ENCODE peak calls at places on chromosomes 6 and 20, in four cellular contexts. One of them, this sample, is unnamed.

GRCh38 chr6:141634269-141634668 is 498.5 kb upstream of the GJE1 start:
- DNase-seq in HL-60: no peak
- DNase-seq in GM12878: no peak
- DNase-seq in K562: no peak
- DNase-seq in this sample: no peak

GRCh38 chr20:20554951-20555350 is 157.5 kb downstream of the RALGAPA2 start:
- DNase-seq in HL-60: no peak
- DNase-seq in GM12878: no peak
- DNase-seq in K562: no peak
- DNase-seq in this sample: no peak

GRCh38 chr6:139531148-139531547 is 156.7 kb upstream of the CITED2 start:
- DNase-seq in HL-60: no peak
- DNase-seq in GM12878: no peak
- DNase-seq in K562: peak
- DNase-seq in this sample: no peak

GRCh38 chr6:38906582-38906981 is 142.0 kb upstream of the GLP1R start:
- DNase-seq in HL-60: no peak
- DNase-seq in GM12878: no peak
- DNase-seq in K562: no peak
- DNase-seq in this sample: no peak

GRCh38 chr20:63544958-63545516 is 2.5 kb downstream of the SRMS start:
- DNase-seq in HL-60: no peak
- DNase-seq in GM12878: no peak
- DNase-seq in K562: no peak
- DNase-seq in this sample: no peak

GRCh38 chr6:144581807-144582537 is 296.8 kb downstream of the UTRN start:
- DNase-seq in HL-60: no peak
- DNase-seq in GM12878: no peak
- DNase-seq in K562: peak
- DNase-seq in this sample: no peak

GRCh38 chr20:49712918-49713778 is 530 bp downstream of the B4GALT5 start:
- DNase-seq in HL-60: peak
- DNase-seq in GM12878: no peak
- DNase-seq in K562: peak
- DNase-seq in this sample: no peak

GRCh38 chr6:159104931-159105330 is 60.1 kb upstream of the TAGAP start:
- DNase-seq in HL-60: no peak
- DNase-seq in GM12878: no peak
- DNase-seq in K562: no peak
- DNase-seq in this sample: no peak

GRCh38 chr20:2654831-2655230 is 2.4 kb downstream of the NOP56 start:
- DNase-seq in HL-60: no peak
- DNase-seq in GM12878: no peak
- DNase-seq in K562: no peak
- DNase-seq in this sample: no peak

GRCh38 chr20:2654384-2654822 is 2.0 kb downstream of the NOP56 start:
- DNase-seq in HL-60: no peak
- DNase-seq in GM12878: no peak
- DNase-seq in K562: no peak
- DNase-seq in this sample: no peak

GRCh38 chr20:2651772-2652723 is at the start of gene NOP56:
- DNase-seq in HL-60: peak
- DNase-seq in GM12878: peak
- DNase-seq in K562: peak
- DNase-seq in this sample: peak

GRCh38 chr20:2652724-2653510 is 485 bp downstream of the NOP56 start:
- DNase-seq in HL-60: peak
- DNase-seq in GM12878: no peak
- DNase-seq in K562: peak
- DNase-seq in this sample: peak

GRCh38 chr20:2653511-2654383 is 1.3 kb downstream of the NOP56 start:
- DNase-seq in HL-60: no peak
- DNase-seq in GM12878: no peak
- DNase-seq in K562: no peak
- DNase-seq in this sample: no peak
- TF ChIP-seq SPI1 in HL-60: no peak
- TF ChIP-seq SPI1 in GM12878: no peak
- TF ChIP-seq SPI1 in K562: no peak
- TF ChIP-seq SPI1 in this sample: no peak

GRCh38 chr6:161192636-161193411 is 81.0 kb downstream of the AGPAT4 start:
- DNase-seq in HL-60: no peak
- DNase-seq in GM12878: no peak
- DNase-seq in K562: no peak
- DNase-seq in this sample: no peak

GRCh38 chr6:161188547-161189465 is 85.1 kb downstream of the AGPAT4 start:
- DNase-seq in HL-60: no peak
- DNase-seq in GM12878: no peak
- DNase-seq in K562: no peak
- DNase-seq in this sample: no peak

GRCh38 chr6:161191671-161192070 is 82.2 kb downstream of the AGPAT4 start:
- DNase-seq in HL-60: no peak
- DNase-seq in GM12878: no peak
- DNase-seq in K562: no peak
- DNase-seq in this sample: no peak

GRCh38 chr6:161186173-161186769 is 87.6 kb downstream of the AGPAT4 start:
- DNase-seq in HL-60: no peak
- DNase-seq in GM12878: no peak
- DNase-seq in K562: peak
- DNase-seq in this sample: no peak

GRCh38 chr6:161189891-161190290 is 84.0 kb downstream of the AGPAT4 start:
- DNase-seq in HL-60: no peak
- DNase-seq in GM12878: no peak
- DNase-seq in K562: no peak
- DNase-seq in this sample: no peak
- TF ChIP-seq POLR2AphosphoS5 in HL-60: no peak
- TF ChIP-seq POLR2AphosphoS5 in GM12878: no peak
- TF ChIP-seq POLR2AphosphoS5 in K562: no peak
- TF ChIP-seq POLR2AphosphoS5 in this sample: no peak

GRCh38 chr6:7993399-7993798 is 70.8 kb downstream of the BLOC1S5 start:
- DNase-seq in HL-60: no peak
- DNase-seq in GM12878: no peak
- DNase-seq in K562: no peak
- DNase-seq in this sample: no peak

GRCh38 chr6:7996538-7997225 is 67.5 kb downstream of the BLOC1S5 start:
- DNase-seq in HL-60: no peak
- DNase-seq in GM12878: no peak
- DNase-seq in K562: no peak
- DNase-seq in this sample: no peak

GRCh38 chr6:7991536-7991935 is 72.7 kb downstream of the BLOC1S5 start:
- DNase-seq in HL-60: no peak
- DNase-seq in GM12878: no peak
- DNase-seq in K562: no peak
- DNase-seq in this sample: no peak

GRCh38 chr6:7991992-7992815 is 72.0 kb downstream of the BLOC1S5 start:
- DNase-seq in HL-60: no peak
- DNase-seq in GM12878: peak
- DNase-seq in K562: peak
- DNase-seq in this sample: peak

DNA sequence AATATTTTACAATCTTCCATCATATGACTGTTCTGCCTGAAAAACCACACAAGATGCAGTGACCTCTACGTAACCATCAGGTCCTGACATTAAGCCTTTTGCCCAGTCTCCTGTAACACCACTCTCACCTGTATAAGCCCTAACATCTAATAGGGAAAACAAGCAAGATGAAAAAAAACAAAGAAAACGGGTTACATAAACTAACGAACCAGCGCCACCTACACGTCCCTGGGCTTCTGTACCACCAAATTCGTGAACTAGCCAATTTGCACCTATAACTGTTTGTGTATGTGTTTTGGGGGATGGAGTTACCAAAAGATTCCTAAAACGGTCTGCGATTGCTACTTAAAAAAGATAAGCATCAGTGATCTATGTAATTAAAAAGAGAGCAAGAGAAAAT is 70.2 kb downstream of the BLOC1S5 start:
- DNase-seq in HL-60: no peak
- DNase-seq in GM12878: no peak
- DNase-seq in K562: peak
- DNase-seq in this sample: no peak
- TF ChIP-seq SPI1 in HL-60: no peak
- TF ChIP-seq SPI1 in GM12878: no peak
- TF ChIP-seq SPI1 in K562: no peak
- TF ChIP-seq SPI1 in this sample: no peak

GRCh38 chr6:107115695-107116327 is 496 bp upstream of the BEND3 start:
- DNase-seq in HL-60: peak
- DNase-seq in GM12878: no peak
- DNase-seq in K562: peak
- DNase-seq in this sample: peak
- TF ChIP-seq POLR2AphosphoS5 in HL-60: peak
- TF ChIP-seq POLR2AphosphoS5 in GM12878: no peak
- TF ChIP-seq POLR2AphosphoS5 in K562: no peak
- TF ChIP-seq POLR2AphosphoS5 in this sample: no peak

GRCh38 chr6:11622156-11622555 is 84.6 kb downstream of the TMEM170B start:
- DNase-seq in HL-60: no peak
- DNase-seq in GM12878: no peak
- DNase-seq in K562: no peak
- DNase-seq in this sample: no peak

GRCh38 chr6:11631008-11631407 is 93.5 kb downstream of the TMEM170B start:
- DNase-seq in HL-60: no peak
- DNase-seq in GM12878: no peak
- DNase-seq in K562: no peak
- DNase-seq in this sample: no peak

GRCh38 chr6:11621119-11621518 is 83.6 kb downstream of the TMEM170B start:
- DNase-seq in HL-60: no peak
- DNase-seq in GM12878: no peak
- DNase-seq in K562: no peak
- DNase-seq in this sample: no peak

GRCh38 chr6:11628562-11628961 is 91.0 kb downstream of the TMEM170B start:
- DNase-seq in HL-60: no peak
- DNase-seq in GM12878: no peak
- DNase-seq in K562: no peak
- DNase-seq in this sample: no peak

GRCh38 chr6:11625302-11625701 is 87.8 kb downstream of the TMEM170B start:
- DNase-seq in HL-60: no peak
- DNase-seq in GM12878: no peak
- DNase-seq in K562: no peak
- DNase-seq in this sample: no peak
- TF ChIP-seq SPI1 in HL-60: no peak
- TF ChIP-seq SPI1 in GM12878: no peak
- TF ChIP-seq SPI1 in K562: no peak
- TF ChIP-seq SPI1 in this sample: no peak

GRCh38 chr20:645318-646106 is 7.5 kb downstream of the SRXN1 start:
- DNase-seq in HL-60: peak
- DNase-seq in GM12878: peak
- DNase-seq in K562: peak
- DNase-seq in this sample: peak
- TF ChIP-seq POLR2AphosphoS5 in HL-60: no peak
- TF ChIP-seq POLR2AphosphoS5 in GM12878: no peak
- TF ChIP-seq POLR2AphosphoS5 in K562: no peak
- TF ChIP-seq POLR2AphosphoS5 in this sample: no peak

GRCh38 chr20:3563548-3564177 is 92.8 kb downstream of the ATRN start:
- DNase-seq in HL-60: peak
- DNase-seq in GM12878: peak
- DNase-seq in K562: peak
- DNase-seq in this sample: peak
- TF ChIP-seq SPI1 in HL-60: no peak
- TF ChIP-seq SPI1 in GM12878: no peak
- TF ChIP-seq SPI1 in K562: no peak
- TF ChIP-seq SPI1 in this sample: no peak

GRCh38 chr6:14887986-14888574 is 357.8 kb upstream of the JARID2 start:
- DNase-seq in HL-60: no peak
- DNase-seq in GM12878: no peak
- DNase-seq in K562: no peak
- DNase-seq in this sample: no peak
- TF ChIP-seq POLR2AphosphoS5 in HL-60: no peak
- TF ChIP-seq POLR2AphosphoS5 in GM12878: no peak
- TF ChIP-seq POLR2AphosphoS5 in K562: no peak
- TF ChIP-seq POLR2AphosphoS5 in this sample: no peak

GRCh38 chr6:31113861-31114539 is 600 bp upstream of the PSORS1C1 start:
- DNase-seq in HL-60: no peak
- DNase-seq in GM12878: no peak
- DNase-seq in K562: no peak
- DNase-seq in this sample: no peak
- TF ChIP-seq SPI1 in HL-60: no peak
- TF ChIP-seq SPI1 in GM12878: no peak
- TF ChIP-seq SPI1 in K562: no peak
- TF ChIP-seq SPI1 in this sample: no peak

This sample was measured in GM12891.